ENCODE peak calls at places on chromosome 13, in seven cellular contexts. One of them, this sample, is unnamed.

GRCh38 chr13:40539954-40540706 is 126.3 kb downstream of the FOXO1 start:
- DNase-seq in activated CD8-positive, alpha-beta memory T cell treated with anti-CD3 and anti-CD28 coated beads for 1 hour: no peak
- DNase-seq in head of caudate nucleus: no peak
- DNase-seq in stimulated activated CD4-positive, alpha-beta T cell treated with anti-CD3 and anti-CD28 coated beads, Interleukin-4, amount 100 ng/mL, for 4 hours: no peak
- DNase-seq in CD4-positive, alpha-beta T cell: no peak
- DNase-seq in AG08395: peak; percentile 75
- DNase-seq in anterior cingulate cortex: no peak
- DNase-seq in this sample: peak; percentile 50

GRCh38 chr13:90518398-90518797 is 829.1 kb upstream of the MIR17HG start:
- DNase-seq in activated CD8-positive, alpha-beta memory T cell treated with anti-CD3 and anti-CD28 coated beads for 1 hour: no peak
- DNase-seq in head of caudate nucleus: no peak
- DNase-seq in stimulated activated CD4-positive, alpha-beta T cell treated with anti-CD3 and anti-CD28 coated beads, Interleukin-4, amount 100 ng/mL, for 4 hours: no peak
- DNase-seq in CD4-positive, alpha-beta T cell: no peak
- DNase-seq in AG08395: no peak
- DNase-seq in anterior cingulate cortex: no peak
- DNase-seq in this sample: no peak

GRCh38 chr13:45413826-45414312 is 4.3 kb downstream of the SLC25A30 start:
- DNase-seq in activated CD8-positive, alpha-beta memory T cell treated with anti-CD3 and anti-CD28 coated beads for 1 hour: no peak
- DNase-seq in head of caudate nucleus: no peak
- DNase-seq in stimulated activated CD4-positive, alpha-beta T cell treated with anti-CD3 and anti-CD28 coated beads, Interleukin-4, amount 100 ng/mL, for 4 hours: no peak
- DNase-seq in CD4-positive, alpha-beta T cell: no peak
- DNase-seq in AG08395: no peak
- DNase-seq in anterior cingulate cortex: no peak
- DNase-seq in this sample: no peak

GRCh38 chr13:20351279-20352022 is 119.3 kb upstream of the GJB6 start:
- DNase-seq in activated CD8-positive, alpha-beta memory T cell treated with anti-CD3 and anti-CD28 coated beads for 1 hour: no peak
- DNase-seq in head of caudate nucleus: no peak
- DNase-seq in stimulated activated CD4-positive, alpha-beta T cell treated with anti-CD3 and anti-CD28 coated beads, Interleukin-4, amount 100 ng/mL, for 4 hours: no peak
- DNase-seq in CD4-positive, alpha-beta T cell: no peak
- DNase-seq in AG08395: peak; percentile 43
- DNase-seq in anterior cingulate cortex: no peak
- DNase-seq in this sample: no peak

GRCh38 chr13:35765387-35765786 is 288.9 kb upstream of the MAB21L1 start:
- DNase-seq in activated CD8-positive, alpha-beta memory T cell treated with anti-CD3 and anti-CD28 coated beads for 1 hour: no peak
- DNase-seq in head of caudate nucleus: no peak
- DNase-seq in stimulated activated CD4-positive, alpha-beta T cell treated with anti-CD3 and anti-CD28 coated beads, Interleukin-4, amount 100 ng/mL, for 4 hours: no peak
- DNase-seq in CD4-positive, alpha-beta T cell: no peak
- DNase-seq in AG08395: no peak
- DNase-seq in anterior cingulate cortex: no peak
- DNase-seq in this sample: peak; percentile 22

GRCh38 chr13:98509271-98510155 is 67.4 kb downstream of the STK24 start:
- DNase-seq in activated CD8-positive, alpha-beta memory T cell treated with anti-CD3 and anti-CD28 coated beads for 1 hour: no peak
- DNase-seq in head of caudate nucleus: no peak
- DNase-seq in stimulated activated CD4-positive, alpha-beta T cell treated with anti-CD3 and anti-CD28 coated beads, Interleukin-4, amount 100 ng/mL, for 4 hours: peak; percentile 41
- DNase-seq in CD4-positive, alpha-beta T cell: no peak
- DNase-seq in AG08395: peak; percentile 89
- DNase-seq in anterior cingulate cortex: no peak
- DNase-seq in this sample: peak; percentile 81

GRCh38 chr13:83065136-83065535 is 817.1 kb downstream of the SLITRK1 start:
- DNase-seq in activated CD8-positive, alpha-beta memory T cell treated with anti-CD3 and anti-CD28 coated beads for 1 hour: no peak
- DNase-seq in head of caudate nucleus: no peak
- DNase-seq in stimulated activated CD4-positive, alpha-beta T cell treated with anti-CD3 and anti-CD28 coated beads, Interleukin-4, amount 100 ng/mL, for 4 hours: no peak
- DNase-seq in CD4-positive, alpha-beta T cell: no peak
- DNase-seq in AG08395: no peak
- DNase-seq in anterior cingulate cortex: no peak
- DNase-seq in this sample: no peak

GRCh38 chr13:92379371-92379770 is 847.2 kb upstream of the GPC6 start:
- DNase-seq in activated CD8-positive, alpha-beta memory T cell treated with anti-CD3 and anti-CD28 coated beads for 1 hour: no peak
- DNase-seq in head of caudate nucleus: no peak
- DNase-seq in stimulated activated CD4-positive, alpha-beta T cell treated with anti-CD3 and anti-CD28 coated beads, Interleukin-4, amount 100 ng/mL, for 4 hours: no peak
- DNase-seq in CD4-positive, alpha-beta T cell: no peak
- DNase-seq in AG08395: no peak
- DNase-seq in anterior cingulate cortex: no peak
- DNase-seq in this sample: no peak

GRCh38 chr13:114089341-114089740 is 43.1 kb downstream of the RASA3 start:
- DNase-seq in activated CD8-positive, alpha-beta memory T cell treated with anti-CD3 and anti-CD28 coated beads for 1 hour: no peak
- DNase-seq in head of caudate nucleus: no peak
- DNase-seq in stimulated activated CD4-positive, alpha-beta T cell treated with anti-CD3 and anti-CD28 coated beads, Interleukin-4, amount 100 ng/mL, for 4 hours: no peak
- DNase-seq in CD4-positive, alpha-beta T cell: no peak
- DNase-seq in AG08395: no peak
- DNase-seq in anterior cingulate cortex: no peak
- DNase-seq in this sample: peak; percentile 12

GRCh38 chr13:63190742-63191141 is 1775.1 kb upstream of the PCDH20 start:
- DNase-seq in activated CD8-positive, alpha-beta memory T cell treated with anti-CD3 and anti-CD28 coated beads for 1 hour: no peak
- DNase-seq in head of caudate nucleus: no peak
- DNase-seq in stimulated activated CD4-positive, alpha-beta T cell treated with anti-CD3 and anti-CD28 coated beads, Interleukin-4, amount 100 ng/mL, for 4 hours: no peak
- DNase-seq in CD4-positive, alpha-beta T cell: no peak
- DNase-seq in AG08395: peak; percentile 29
- DNase-seq in anterior cingulate cortex: no peak
- DNase-seq in this sample: no peak

GRCh38 chr13:111552891-111553637 is 232.6 kb downstream of the TEX29 start:
- DNase-seq in activated CD8-positive, alpha-beta memory T cell treated with anti-CD3 and anti-CD28 coated beads for 1 hour: no peak
- DNase-seq in head of caudate nucleus: no peak
- DNase-seq in stimulated activated CD4-positive, alpha-beta T cell treated with anti-CD3 and anti-CD28 coated beads, Interleukin-4, amount 100 ng/mL, for 4 hours: no peak
- DNase-seq in CD4-positive, alpha-beta T cell: no peak
- DNase-seq in AG08395: no peak
- DNase-seq in anterior cingulate cortex: no peak
- DNase-seq in this sample: no peak

GRCh38 chr13:27909378-27909777 is 10.4 kb upstream of the PDX1 start:
- DNase-seq in activated CD8-positive, alpha-beta memory T cell treated with anti-CD3 and anti-CD28 coated beads for 1 hour: no peak
- DNase-seq in head of caudate nucleus: no peak
- DNase-seq in stimulated activated CD4-positive, alpha-beta T cell treated with anti-CD3 and anti-CD28 coated beads, Interleukin-4, amount 100 ng/mL, for 4 hours: no peak
- DNase-seq in CD4-positive, alpha-beta T cell: no peak
- DNase-seq in AG08395: no peak
- DNase-seq in anterior cingulate cortex: no peak
- DNase-seq in this sample: no peak

GRCh38 chr13:25584975-25585374 is 213.2 kb downstream of the ATP8A2 start:
- DNase-seq in activated CD8-positive, alpha-beta memory T cell treated with anti-CD3 and anti-CD28 coated beads for 1 hour: no peak
- DNase-seq in head of caudate nucleus: no peak
- DNase-seq in stimulated activated CD4-positive, alpha-beta T cell treated with anti-CD3 and anti-CD28 coated beads, Interleukin-4, amount 100 ng/mL, for 4 hours: no peak
- DNase-seq in CD4-positive, alpha-beta T cell: no peak
- DNase-seq in AG08395: no peak
- DNase-seq in anterior cingulate cortex: no peak
- DNase-seq in this sample: no peak

GRCh38 chr13:79060216-79060615 is 345.8 kb downstream of the RBM26 start:
- DNase-seq in activated CD8-positive, alpha-beta memory T cell treated with anti-CD3 and anti-CD28 coated beads for 1 hour: no peak
- DNase-seq in head of caudate nucleus: no peak
- DNase-seq in stimulated activated CD4-positive, alpha-beta T cell treated with anti-CD3 and anti-CD28 coated beads, Interleukin-4, amount 100 ng/mL, for 4 hours: no peak
- DNase-seq in CD4-positive, alpha-beta T cell: no peak
- DNase-seq in AG08395: no peak
- DNase-seq in anterior cingulate cortex: no peak
- DNase-seq in this sample: no peak

GRCh38 chr13:19601749-19602725 is 31.4 kb upstream of the MPHOSPH8 start:
- DNase-seq in activated CD8-positive, alpha-beta memory T cell treated with anti-CD3 and anti-CD28 coated beads for 1 hour: no peak
- DNase-seq in head of caudate nucleus: no peak
- DNase-seq in stimulated activated CD4-positive, alpha-beta T cell treated with anti-CD3 and anti-CD28 coated beads, Interleukin-4, amount 100 ng/mL, for 4 hours: peak; percentile 15
- DNase-seq in CD4-positive, alpha-beta T cell: no peak
- DNase-seq in AG08395: peak; percentile 38
- DNase-seq in anterior cingulate cortex: no peak
- DNase-seq in this sample: peak; percentile 23

GRCh38 chr13:35231426-35231825 is 245.1 kb downstream of the MAB21L1 start:
- DNase-seq in activated CD8-positive, alpha-beta memory T cell treated with anti-CD3 and anti-CD28 coated beads for 1 hour: no peak
- DNase-seq in head of caudate nucleus: no peak
- DNase-seq in stimulated activated CD4-positive, alpha-beta T cell treated with anti-CD3 and anti-CD28 coated beads, Interleukin-4, amount 100 ng/mL, for 4 hours: no peak
- DNase-seq in CD4-positive, alpha-beta T cell: no peak
- DNase-seq in AG08395: no peak
- DNase-seq in anterior cingulate cortex: no peak
- DNase-seq in this sample: no peak

GRCh38 chr13:49821216-49821820 is 28.8 kb upstream of the KPNA3 start:
- DNase-seq in activated CD8-positive, alpha-beta memory T cell treated with anti-CD3 and anti-CD28 coated beads for 1 hour: no peak
- DNase-seq in head of caudate nucleus: no peak
- DNase-seq in stimulated activated CD4-positive, alpha-beta T cell treated with anti-CD3 and anti-CD28 coated beads, Interleukin-4, amount 100 ng/mL, for 4 hours: no peak
- DNase-seq in CD4-positive, alpha-beta T cell: no peak
- DNase-seq in AG08395: no peak
- DNase-seq in anterior cingulate cortex: no peak
- DNase-seq in this sample: no peak

GRCh38 chr13:27201661-27202060 is 30.1 kb upstream of the USP12 start:
- DNase-seq in activated CD8-positive, alpha-beta memory T cell treated with anti-CD3 and anti-CD28 coated beads for 1 hour: no peak
- DNase-seq in head of caudate nucleus: no peak
- DNase-seq in stimulated activated CD4-positive, alpha-beta T cell treated with anti-CD3 and anti-CD28 coated beads, Interleukin-4, amount 100 ng/mL, for 4 hours: no peak
- DNase-seq in CD4-positive, alpha-beta T cell: no peak
- DNase-seq in AG08395: no peak
- DNase-seq in anterior cingulate cortex: no peak
- DNase-seq in this sample: no peak

GRCh38 chr13:107035778-107036177 is 467.8 kb upstream of the ARGLU1 start:
- DNase-seq in activated CD8-positive, alpha-beta memory T cell treated with anti-CD3 and anti-CD28 coated beads for 1 hour: no peak
- DNase-seq in head of caudate nucleus: no peak
- DNase-seq in stimulated activated CD4-positive, alpha-beta T cell treated with anti-CD3 and anti-CD28 coated beads, Interleukin-4, amount 100 ng/mL, for 4 hours: no peak
- DNase-seq in CD4-positive, alpha-beta T cell: no peak
- DNase-seq in AG08395: peak; percentile 58
- DNase-seq in anterior cingulate cortex: no peak
- DNase-seq in this sample: no peak

GRCh38 chr13:110138009-110138699 is 168.8 kb downstream of the COL4A1 start:
- DNase-seq in activated CD8-positive, alpha-beta memory T cell treated with anti-CD3 and anti-CD28 coated beads for 1 hour: no peak
- DNase-seq in head of caudate nucleus: peak; percentile 81
- DNase-seq in stimulated activated CD4-positive, alpha-beta T cell treated with anti-CD3 and anti-CD28 coated beads, Interleukin-4, amount 100 ng/mL, for 4 hours: peak; percentile 80
- DNase-seq in CD4-positive, alpha-beta T cell: no peak
- DNase-seq in AG08395: peak; percentile 88
- DNase-seq in anterior cingulate cortex: peak; percentile 55
- DNase-seq in this sample: peak; percentile 76

GRCh38 chr13:24605923-24606372 is 74.3 kb upstream of the ATP12A start:
- DNase-seq in activated CD8-positive, alpha-beta memory T cell treated with anti-CD3 and anti-CD28 coated beads for 1 hour: no peak
- DNase-seq in head of caudate nucleus: no peak
- DNase-seq in stimulated activated CD4-positive, alpha-beta T cell treated with anti-CD3 and anti-CD28 coated beads, Interleukin-4, amount 100 ng/mL, for 4 hours: no peak
- DNase-seq in CD4-positive, alpha-beta T cell: no peak
- DNase-seq in AG08395: peak; percentile 43
- DNase-seq in anterior cingulate cortex: no peak
- DNase-seq in this sample: no peak

This sample was measured in upper lobe of left lung.